ENCODE peak calls at places on chromosomes 4 and X, in nine cellular contexts. One of them, this sample, is unnamed.

GRCh38 chr4:75235359-75235951 is 278.7 kb downstream of the RCHY1 start:
- DNase-seq in IMR-90: no peak
- DNase-seq in HCT116: no peak
- DNase-seq in breast epithelium: no peak
- DNase-seq in uterus: no peak
- DNase-seq in K562: no peak
- DNase-seq in NB4: no peak
- DNase-seq in A549: no peak
- DNase-seq in Peyer's patch: no peak
- DNase-seq in this sample: no peak

GRCh38 chr4:98516042-98516440 is 142.4 kb downstream of the TSPAN5 start:
- DNase-seq in breast epithelium: no peak
- DNase-seq in NB4: no peak
- DNase-seq in Peyer's patch: no peak
- DNase-seq in HCT116: peak; percentile 31
- DNase-seq in A549: peak; percentile 26
- DNase-seq in IMR-90: peak; percentile 90
- DNase-seq in uterus: no peak
- DNase-seq in K562: peak; percentile 51
- DNase-seq in this sample: no peak

GRCh38 chr4:7389101-7389701 is 45.5 kb downstream of the PSAPL1 start:
- DNase-seq in A549: no peak
- DNase-seq in K562: no peak
- DNase-seq in IMR-90: no peak
- DNase-seq in NB4: no peak
- DNase-seq in Peyer's patch: peak; percentile 30
- DNase-seq in HCT116: no peak
- DNase-seq in uterus: no peak
- DNase-seq in breast epithelium: peak; percentile 15
- DNase-seq in this sample: peak; percentile 76

GRCh38 chr4:70935038-70935437 is 32.9 kb downstream of the MOB1B start:
- DNase-seq in breast epithelium: no peak
- DNase-seq in uterus: no peak
- DNase-seq in Peyer's patch: no peak
- DNase-seq in K562: peak; percentile 71
- DNase-seq in NB4: no peak
- DNase-seq in A549: no peak
- DNase-seq in HCT116: no peak
- DNase-seq in IMR-90: no peak
- DNase-seq in this sample: no peak

GRCh38 chr4:121706595-121707021 is 9.8 kb upstream of the ANXA5 start:
- DNase-seq in K562: no peak
- DNase-seq in A549: no peak
- DNase-seq in NB4: peak; percentile 76
- DNase-seq in Peyer's patch: no peak
- DNase-seq in breast epithelium: no peak
- DNase-seq in uterus: no peak
- DNase-seq in IMR-90: peak; percentile 65
- DNase-seq in HCT116: no peak
- DNase-seq in this sample: no peak

GRCh38 chr4:26723216-26723615 is 137.4 kb upstream of the STIM2 start:
- DNase-seq in K562: no peak
- DNase-seq in uterus: no peak
- DNase-seq in IMR-90: no peak
- DNase-seq in breast epithelium: no peak
- DNase-seq in Peyer's patch: no peak
- DNase-seq in NB4: peak; percentile 40
- DNase-seq in A549: no peak
- DNase-seq in HCT116: no peak
- DNase-seq in this sample: no peak

GRCh38 chr4:155405059-155405458 is 28.3 kb upstream of the MAP9 start:
- DNase-seq in A549: no peak
- DNase-seq in Peyer's patch: no peak
- DNase-seq in NB4: no peak
- DNase-seq in uterus: no peak
- DNase-seq in HCT116: no peak
- DNase-seq in K562: no peak
- DNase-seq in breast epithelium: no peak
- DNase-seq in IMR-90: peak; percentile 79
- DNase-seq in this sample: no peak

GRCh38 chr4:140372607-140373327 is 679 bp upstream of the SCOC start:
- DNase-seq in K562: peak; percentile 55
- DNase-seq in breast epithelium: no peak
- DNase-seq in HCT116: peak; percentile 12
- DNase-seq in uterus: no peak
- DNase-seq in A549: peak; percentile 40
- DNase-seq in Peyer's patch: no peak
- DNase-seq in IMR-90: peak; percentile 13
- DNase-seq in NB4: peak; percentile 60
- DNase-seq in this sample: no peak

GRCh38 chr4:75004755-75005668 is 72.1 kb downstream of the PARM1 start:
- DNase-seq in K562: no peak
- DNase-seq in IMR-90: no peak
- DNase-seq in HCT116: no peak
- DNase-seq in A549: no peak
- DNase-seq in uterus: no peak
- DNase-seq in Peyer's patch: no peak
- DNase-seq in NB4: no peak
- DNase-seq in breast epithelium: no peak
- DNase-seq in this sample: no peak

GRCh38 chr4:169899295-169899694 is 126.9 kb downstream of the MFAP3L start:
- DNase-seq in K562: no peak
- DNase-seq in Peyer's patch: no peak
- DNase-seq in uterus: no peak
- DNase-seq in breast epithelium: no peak
- DNase-seq in NB4: no peak
- DNase-seq in HCT116: peak; percentile 78
- DNase-seq in A549: no peak
- DNase-seq in IMR-90: no peak
- DNase-seq in this sample: no peak

GRCh38 chrX:154751669-154752271 is 893 bp upstream of the GAB3 start:
- DNase-seq in NB4: no peak
- DNase-seq in K562: peak; percentile 85
- DNase-seq in HCT116: no peak
- DNase-seq in A549: no peak
- DNase-seq in Peyer's patch: no peak
- DNase-seq in IMR-90: no peak
- DNase-seq in uterus: no peak
- DNase-seq in breast epithelium: no peak
- DNase-seq in this sample: no peak

GRCh38 chrX:154748712-154749339 is 2.1 kb downstream of the GAB3 start:
- DNase-seq in Peyer's patch: no peak
- DNase-seq in breast epithelium: no peak
- DNase-seq in K562: peak; percentile 85
- DNase-seq in uterus: peak; percentile 46
- DNase-seq in IMR-90: peak; percentile 50
- DNase-seq in NB4: peak; percentile 76
- DNase-seq in HCT116: no peak
- DNase-seq in A549: peak; percentile 56
- DNase-seq in this sample: no peak

GRCh38 chrX:154750301-154751120 is at the start of gene GAB3:
- DNase-seq in HCT116: no peak
- DNase-seq in uterus: no peak
- DNase-seq in A549: no peak
- DNase-seq in Peyer's patch: peak; percentile 54
- DNase-seq in breast epithelium: no peak
- DNase-seq in IMR-90: peak; percentile 31
- DNase-seq in K562: peak; percentile 41
- DNase-seq in NB4: peak; percentile 77
- DNase-seq in this sample: no peak

GRCh38 chrX:154751121-154751668 is 318 bp upstream of the GAB3 start:
- DNase-seq in IMR-90: no peak
- DNase-seq in HCT116: no peak
- DNase-seq in K562: peak; percentile 71
- DNase-seq in Peyer's patch: no peak
- DNase-seq in uterus: no peak
- DNase-seq in A549: no peak
- DNase-seq in breast epithelium: no peak
- DNase-seq in NB4: peak; percentile 74
- DNase-seq in this sample: no peak

GRCh38 chrX:154749856-154750255 is 1.0 kb downstream of the GAB3 start:
- DNase-seq in K562: peak; percentile 44
- DNase-seq in Peyer's patch: no peak
- DNase-seq in IMR-90: no peak
- DNase-seq in A549: no peak
- DNase-seq in breast epithelium: no peak
- DNase-seq in NB4: peak; percentile 51
- DNase-seq in uterus: no peak
- DNase-seq in HCT116: no peak
- DNase-seq in this sample: no peak
- H3K4me3 ChIP-seq in K562: peak overlapping the region; percentile 69
- H3K4me3 ChIP-seq in Peyer's patch: peak overlapping the region; percentile 49
- H3K4me3 ChIP-seq in IMR-90: peak overlapping the region; percentile 82
- H3K4me3 ChIP-seq in A549: no peak overlapping the region
- H3K4me3 ChIP-seq in breast epithelium: peak overlapping the region; percentile 49
- H3K4me3 ChIP-seq in NB4: peak overlapping the region; percentile 72
- H3K4me3 ChIP-seq in uterus: no peak overlapping the region
- H3K4me3 ChIP-seq in HCT116: no peak overlapping the region
- H3K4me3 ChIP-seq in this sample: no peak overlapping the region

GRCh38 chrX:109732780-109733657 is at the start of gene ACSL4:
- DNase-seq in K562: peak; percentile 91
- DNase-seq in uterus: peak; percentile 86
- DNase-seq in IMR-90: peak; percentile 75
- DNase-seq in HCT116: peak; percentile 42
- DNase-seq in breast epithelium: peak; percentile 71
- DNase-seq in Peyer's patch: peak; percentile 86
- DNase-seq in NB4: peak; percentile 91
- DNase-seq in A549: peak; percentile 65
- DNase-seq in this sample: peak; percentile 62

GRCh38 chrX:109733658-109734022 is 583 bp upstream of the ACSL4 start:
- DNase-seq in A549: no peak
- DNase-seq in Peyer's patch: no peak
- DNase-seq in K562: no peak
- DNase-seq in NB4: no peak
- DNase-seq in HCT116: no peak
- DNase-seq in breast epithelium: no peak
- DNase-seq in IMR-90: no peak
- DNase-seq in uterus: no peak
- DNase-seq in this sample: no peak

GRCh38 chrX:109735241-109735744 is 2.2 kb upstream of the ACSL4 start:
- DNase-seq in HCT116: no peak
- DNase-seq in uterus: no peak
- DNase-seq in A549: no peak
- DNase-seq in IMR-90: no peak
- DNase-seq in K562: no peak
- DNase-seq in NB4: no peak
- DNase-seq in Peyer's patch: no peak
- DNase-seq in breast epithelium: no peak
- DNase-seq in this sample: no peak

DNA sequence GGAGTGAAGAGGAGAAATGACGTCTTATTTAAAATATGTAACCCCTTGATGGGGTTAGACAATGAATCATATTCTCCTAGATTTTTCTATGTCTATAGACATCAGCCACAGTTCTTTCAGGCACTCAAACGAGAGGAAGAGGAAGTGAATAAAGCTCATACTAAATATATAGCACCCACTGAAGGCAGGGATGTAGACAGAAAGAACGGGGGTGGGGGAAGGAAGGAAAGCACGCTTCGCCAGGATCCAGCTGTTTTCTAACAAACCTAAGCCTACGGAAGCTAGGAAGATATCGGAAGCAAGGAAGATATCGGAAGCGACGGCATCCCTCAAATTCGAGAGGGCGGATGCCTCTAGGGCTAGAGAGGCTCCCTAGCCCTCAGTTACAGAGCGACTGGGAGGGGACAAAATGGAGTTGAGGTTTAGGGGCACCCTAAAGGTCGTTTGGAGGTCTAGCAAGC is 708 bp downstream of the ACSL4 start:
- DNase-seq in Peyer's patch: no peak
- DNase-seq in IMR-90: peak; percentile 59
- DNase-seq in K562: peak; percentile 50
- DNase-seq in uterus: no peak
- DNase-seq in HCT116: no peak
- DNase-seq in breast epithelium: no peak
- DNase-seq in NB4: peak; percentile 59
- DNase-seq in A549: peak; percentile 9
- DNase-seq in this sample: no peak
- TF ChIP-seq POLR2A in Peyer's patch: no peak
- TF ChIP-seq POLR2A in IMR-90: peak; percentile 76
- TF ChIP-seq POLR2A in K562: no peak
- TF ChIP-seq POLR2A in uterus: no peak
- TF ChIP-seq POLR2A in HCT116: no peak
- TF ChIP-seq POLR2A in breast epithelium: no peak
- TF ChIP-seq POLR2A in NB4: no peak
- TF ChIP-seq POLR2A in A549: no peak
- TF ChIP-seq POLR2A in this sample: no peak

DNA sequence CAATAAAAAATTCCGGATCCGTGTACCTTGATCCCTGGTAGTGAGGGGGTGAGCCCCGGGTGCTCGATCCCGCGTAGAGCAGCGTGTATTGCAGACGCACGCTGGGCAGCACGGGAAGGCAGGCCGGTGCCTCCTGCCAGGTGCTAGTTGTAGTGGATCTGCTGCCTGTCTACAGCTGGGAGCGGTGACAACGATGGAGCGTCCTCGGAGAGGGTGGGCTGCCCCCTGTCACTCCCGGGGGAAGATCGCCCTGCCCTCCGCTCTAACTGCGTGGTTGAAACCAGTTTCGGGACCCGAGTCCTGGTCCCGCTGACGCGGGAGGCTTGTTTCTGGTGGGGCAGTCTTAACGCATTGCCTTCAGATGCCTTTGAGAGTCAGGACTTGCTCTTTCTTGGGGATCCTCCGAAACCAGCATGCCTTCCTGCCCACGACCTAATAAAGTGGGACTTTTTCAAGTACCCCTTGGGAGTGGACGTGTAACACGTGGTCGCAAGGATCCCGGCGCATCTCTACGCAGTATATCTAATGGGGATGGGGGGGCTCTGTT is 2.7 kb upstream of the NKX6-1 start:
- DNase-seq in Peyer's patch: no peak
- DNase-seq in IMR-90: no peak
- DNase-seq in HCT116: no peak
- DNase-seq in breast epithelium: no peak
- DNase-seq in K562: no peak
- DNase-seq in uterus: no peak
- DNase-seq in NB4: no peak
- DNase-seq in A549: no peak
- DNase-seq in this sample: no peak
- H3K4me3 ChIP-seq in Peyer's patch: no peak overlapping the region
- H3K4me3 ChIP-seq in IMR-90: no peak overlapping the region
- H3K4me3 ChIP-seq in HCT116: no peak overlapping the region
- H3K4me3 ChIP-seq in breast epithelium: no peak overlapping the region
- H3K4me3 ChIP-seq in K562: no peak overlapping the region
- H3K4me3 ChIP-seq in uterus: no peak overlapping the region
- H3K4me3 ChIP-seq in NB4: no peak overlapping the region
- H3K4me3 ChIP-seq in A549: no peak overlapping the region
- H3K4me3 ChIP-seq in this sample: no peak overlapping the region

GRCh38 chr4:23881674-23882337 is 8.0 kb downstream of the PPARGC1A start:
- DNase-seq in uterus: no peak
- DNase-seq in A549: no peak
- DNase-seq in IMR-90: no peak
- DNase-seq in breast epithelium: no peak
- DNase-seq in NB4: no peak
- DNase-seq in HCT116: no peak
- DNase-seq in K562: no peak
- DNase-seq in Peyer's patch: no peak
- DNase-seq in this sample: no peak
- TF ChIP-seq POLR2A in uterus: no peak
- TF ChIP-seq POLR2A in A549: no peak
- TF ChIP-seq POLR2A in IMR-90: no peak
- TF ChIP-seq POLR2A in breast epithelium: no peak
- TF ChIP-seq POLR2A in NB4: no peak
- TF ChIP-seq POLR2A in HCT116: no peak
- TF ChIP-seq POLR2A in K562: no peak
- TF ChIP-seq POLR2A in Peyer's patch: no peak
- TF ChIP-seq POLR2A in this sample: no peak

GRCh38 chr4:180134116-180134866 is 2108.9 kb upstream of the TENM3 start:
- DNase-seq in breast epithelium: no peak
- DNase-seq in Peyer's patch: peak; percentile 55
- DNase-seq in NB4: peak; percentile 31
- DNase-seq in IMR-90: no peak
- DNase-seq in A549: no peak
- DNase-seq in HCT116: no peak
- DNase-seq in K562: no peak
- DNase-seq in uterus: no peak
- DNase-seq in this sample: no peak
- H3K4me3 ChIP-seq in breast epithelium: no peak overlapping the region
- H3K4me3 ChIP-seq in Peyer's patch: no peak overlapping the region
- H3K4me3 ChIP-seq in NB4: peak overlapping the region; percentile 18
- H3K4me3 ChIP-seq in IMR-90: peak overlapping the region; percentile 21
- H3K4me3 ChIP-seq in A549: no peak overlapping the region
- H3K4me3 ChIP-seq in HCT116: no peak overlapping the region
- H3K4me3 ChIP-seq in K562: no peak overlapping the region
- H3K4me3 ChIP-seq in uterus: no peak overlapping the region
- H3K4me3 ChIP-seq in this sample: no peak overlapping the region

This sample was measured in lower leg skin.